ENCODE peak calls at places on chromosomes 6 and 20, in six cellular contexts. U is AG10803; N is Panc1; H is mesothelial cell of epicardium; G is nephron progenitor cell; W is CD4-positive, alpha-beta T cell. T is an unnamed sample.

GRCh38 chr6:13715444-13715883 is 3.8 kb upstream of the RANBP9 start:
- DNase-seq in N (no peak), U (peak), H (no peak), W (no peak), G (no peak), T (no peak)

GRCh38 chr20:47262365-47263013 is 94.0 kb downstream of the ZMYND8 start:
- DNase-seq in W (no peak), N (no peak), U (peak), H (no peak), G (no peak), T (no peak)

GRCh38 chr20:48921883-48922867 is 664 bp downstream of the ARFGEF2 start:
- DNase-seq in W (no peak), N (no peak), U (peak), H (no peak), G (no peak), T (no peak)

GRCh38 chr6:33634986-33635385 is 13.9 kb downstream of the ITPR3 start:
- DNase-seq in N (no peak), W (no peak), G (no peak), U (no peak), H (no peak), T (no peak)

GRCh38 chr20:25494506-25495188 is 87.2 kb downstream of the GINS1 start:
- DNase-seq in U (no peak), N (no peak), H (no peak), G (no peak), W (no peak), T (no peak)

GRCh38 chr6:37145443-37145842 is 24.5 kb upstream of the PIM1 start:
- DNase-seq in W (no peak), G (no peak), N (no peak), U (no peak), H (no peak), T (no peak)

GRCh38 chr20:61649105-61649878 is 397.2 kb downstream of the CDH4 start:
- DNase-seq in G (no peak), H (no peak), W (no peak), N (no peak), U (no peak), T (no peak)

GRCh38 chr6:44262467-44263356 is 2.6 kb downstream of the NFKBIE start:
- DNase-seq in N (no peak), G (no peak), U (no peak), W (no peak), H (no peak), T (no peak)

GRCh38 chr6:18432180-18432579 is 45.0 kb downstream of the RNF144B start:
- DNase-seq in W (no peak), H (no peak), N (peak), U (peak), G (no peak), T (no peak)

GRCh38 chr6:157020398-157021266 is 243.5 kb downstream of the ARID1B start:
- DNase-seq in G (peak), U (peak), H (no peak), N (no peak), W (no peak), T (no peak)

GRCh38 chr6:52454556-52454955 is 34.4 kb downstream of the EFHC1 start:
- DNase-seq in U (no peak), H (no peak), W (no peak), N (no peak), G (no peak), T (no peak)

GRCh38 chr20:9136114-9136513 is 67.2 kb downstream of the PLCB4 start:
- DNase-seq in W (no peak), G (no peak), U (no peak), H (no peak), N (no peak), T (no peak)

GRCh38 chr6:292506-293184 is 358 bp downstream of the DUSP22 start:
- DNase-seq in G (peak), W (peak), H (no peak), U (peak), N (no peak), T (no peak)

GRCh38 chr6:168099201-168100010 is 20.4 kb upstream of the FRMD1 start:
- DNase-seq in W (no peak), H (no peak), G (peak), N (no peak), U (no peak), T (no peak)

GRCh38 chr6:155530219-155530834 is 74.7 kb upstream of the NOX3 start:
- DNase-seq in U (peak), H (no peak), N (no peak), W (no peak), G (no peak), T (no peak)

GRCh38 chr6:85677243-85677956 is 34.7 kb upstream of the SYNCRIP start:
- DNase-seq in H (no peak), N (no peak), G (no peak), U (peak), W (no peak), T (no peak)

GRCh38 chr6:112149719-112150263 is 62.4 kb downstream of the FAM229B start:
- DNase-seq in H (no peak), G (no peak), N (no peak), U (peak), W (no peak), T (no peak)

GRCh38 chr6:5782783-5783567 is 223.8 kb downstream of the NRN1 start:
- DNase-seq in N (no peak), H (no peak), W (no peak), U (no peak), G (no peak), T (no peak)

GRCh38 chr6:135423649-135424128 is 73.9 kb downstream of the AHI1 start:
- DNase-seq in N (no peak), U (peak), W (no peak), G (no peak), H (no peak), T (no peak)
- TF ChIP-seq CTCF in N (peak), U (peak), W (peak), G (peak), H (peak), T (peak)

GRCh38 chr20:51679254-51679921 is 88.8 kb downstream of the ATP9A start:
- DNase-seq in U (no peak), W (no peak), H (no peak), G (no peak), N (no peak), T (no peak)
- TF ChIP-seq CTCF in U (no peak), W (no peak), H (no peak), G (no peak), N (no peak), T (no peak)

GRCh38 chr20:57090590-57091560 is 175.6 kb downstream of the BMP7 start:
- DNase-seq in G (no peak), W (no peak), N (no peak), U (no peak), H (no peak), T (no peak)

GRCh38 chr20:57091748-57092111 is 174.7 kb downstream of the BMP7 start:
- DNase-seq in W (no peak), U (no peak), H (no peak), G (no peak), N (no peak), T (no peak)

GRCh38 chr20:57088436-57088835 is 178.0 kb downstream of the BMP7 start:
- DNase-seq in N (no peak), H (no peak), G (no peak), W (no peak), U (peak), T (no peak)

GRCh38 chr20:57087705-57088104 is 178.7 kb downstream of the BMP7 start:
- DNase-seq in W (no peak), H (no peak), N (no peak), U (no peak), G (no peak), T (no peak)

DNA sequence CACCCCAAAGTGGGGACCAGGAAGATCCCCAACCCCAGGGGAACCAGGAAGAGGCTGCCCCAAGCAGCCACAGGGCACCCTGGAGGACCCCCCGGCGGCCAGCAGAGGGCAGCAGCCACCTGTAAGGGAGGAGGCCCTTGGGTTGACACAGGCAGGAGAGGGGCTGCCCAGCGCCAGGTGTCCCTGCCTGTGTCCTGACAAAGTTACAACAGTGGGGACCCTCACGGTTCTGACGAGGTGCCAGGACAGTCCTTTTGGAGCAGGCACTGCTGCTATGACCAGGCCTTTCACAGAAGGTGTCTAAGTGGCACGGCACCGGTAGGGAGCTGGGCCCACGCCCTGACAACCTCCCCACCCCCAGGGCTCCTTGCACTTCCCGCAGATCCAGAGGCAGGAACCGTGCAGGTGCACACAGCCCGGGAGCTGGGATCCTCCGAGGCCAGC is 176.7 kb downstream of the BMP7 start:
- DNase-seq in N (peak), U (peak), H (peak), G (peak), W (peak), T (peak)
- TF ChIP-seq CTCF in N (peak), U (peak), H (peak), G (peak), W (peak), T (peak)

DNA sequence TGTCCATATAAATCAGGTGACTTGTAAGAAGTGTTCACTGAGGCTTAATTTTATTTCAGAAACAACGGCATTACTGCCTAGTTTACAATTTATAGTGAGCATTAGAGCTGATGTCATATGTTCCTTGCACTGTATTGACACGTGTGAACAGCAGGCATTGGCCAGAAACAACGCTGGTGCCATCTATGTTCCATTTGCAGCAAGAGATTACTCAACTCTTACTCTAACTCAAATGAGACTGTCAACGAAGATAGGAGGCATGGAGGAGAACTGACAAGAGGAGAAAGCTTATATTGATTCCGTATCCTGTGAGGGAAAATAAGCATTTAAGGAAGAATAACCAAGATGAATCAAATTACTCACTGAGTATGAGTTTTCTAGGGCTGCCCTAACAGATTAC is 48.4 kb downstream of the MTFR2 start:
- DNase-seq in W (no peak), U (peak), G (no peak), H (no peak), N (no peak), T (no peak)
- TF ChIP-seq CTCF in W (no peak), U (peak), G (no peak), H (no peak), N (no peak), T (no peak)